ENCODE peak calls at places on chromosomes 1 and 21, in nine cellular contexts. E is NT2/D1, D is sigmoid colon, L is lower lobe of right lung, H is lung, S is MM.1S, Z is SK-N-SH, X is iPS DF 6.9, K is psoas muscle. F is an unnamed sample. For H3K27me3, the result is how much of the 10 kb centered on the place peaks cover.

GRCh38 chr1:58664881-58665280 is 35.0 kb downstream of the MYSM1 start:
- DNase-seq in E (no peak), D (no peak), L (no peak), H (no peak), S (no peak), Z (no peak), X (no peak), K (no peak), F (no peak)

GRCh38 chr1:8015809-8016165 is 10.3 kb downstream of the ERRFI1 start:
- DNase-seq in E (no peak), D (peak), L (no peak), H (no peak), S (no peak), Z (no peak), X (no peak), K (no peak), F (no peak)

GRCh38 chr1:66022904-66023620 is 230.4 kb downstream of the PDE4B start:
- DNase-seq in E (peak), D (no peak), L (no peak), H (no peak), S (peak), Z (no peak), X (no peak), K (no peak), F (peak)

GRCh38 chr21:43771199-43771675 is 4.9 kb downstream of the CSTB start:
- DNase-seq in E (no peak), D (no peak), L (no peak), H (no peak), S (no peak), Z (no peak), X (no peak), K (no peak), F (no peak)

GRCh38 chr1:223771814-223772770 is 59.8 kb downstream of the CAPN2 start:
- DNase-seq in E (peak), D (peak), L (peak), H (peak), S (peak), Z (no peak), X (no peak), K (no peak), F (peak)

GRCh38 chr1:234980224-234980656 is 148.4 kb downstream of the TOMM20 start:
- DNase-seq in E (no peak), D (no peak), L (no peak), H (no peak), S (no peak), Z (no peak), X (no peak), K (no peak), F (peak)

GRCh38 chr1:55064071-55064581 is 24.8 kb downstream of the PCSK9 start:
- DNase-seq in E (no peak), D (no peak), L (no peak), H (no peak), S (peak), Z (peak), X (no peak), K (no peak), F (peak)

GRCh38 chr1:101238681-101239094 is 1.9 kb downstream of the S1PR1 start:
- DNase-seq in E (peak), D (peak), L (peak), H (peak), S (peak), Z (peak), X (peak), K (peak), F (peak)

GRCh38 chr21:29145354-29145782 is 14.9 kb downstream of the MAP3K7CL start:
- DNase-seq in E (no peak), D (peak), L (no peak), H (no peak), S (no peak), Z (no peak), X (no peak), K (no peak), F (no peak)

GRCh38 chr1:78918157-78918556 is 88.4 kb downstream of the ADGRL4 start:
- DNase-seq in E (no peak), D (no peak), L (no peak), H (no peak), S (no peak), Z (no peak), X (no peak), K (no peak), F (no peak)

GRCh38 chr1:202248861-202249260 is 55.3 kb downstream of the LGR6 start:
- DNase-seq in E (no peak), D (peak), L (peak), H (no peak), S (no peak), Z (no peak), X (no peak), K (no peak), F (peak)

GRCh38 chr1:65812065-65812464 is 19.4 kb downstream of the PDE4B start:
- DNase-seq in E (peak), D (no peak), L (no peak), H (peak), S (peak), Z (no peak), X (no peak), K (no peak), F (peak)

GRCh38 chr1:201114245-201115131 is 2.3 kb upstream of the CACNA1S start:
- DNase-seq in E (peak), D (peak), L (peak), H (peak), S (peak), Z (peak), X (peak), K (peak), F (peak)
- H3K27me3 ChIP-seq in E (half or more), D (under half), L (under half), H (under half), S (under half), Z (under half), X (under half), K (under half), F (under half)

DNA sequence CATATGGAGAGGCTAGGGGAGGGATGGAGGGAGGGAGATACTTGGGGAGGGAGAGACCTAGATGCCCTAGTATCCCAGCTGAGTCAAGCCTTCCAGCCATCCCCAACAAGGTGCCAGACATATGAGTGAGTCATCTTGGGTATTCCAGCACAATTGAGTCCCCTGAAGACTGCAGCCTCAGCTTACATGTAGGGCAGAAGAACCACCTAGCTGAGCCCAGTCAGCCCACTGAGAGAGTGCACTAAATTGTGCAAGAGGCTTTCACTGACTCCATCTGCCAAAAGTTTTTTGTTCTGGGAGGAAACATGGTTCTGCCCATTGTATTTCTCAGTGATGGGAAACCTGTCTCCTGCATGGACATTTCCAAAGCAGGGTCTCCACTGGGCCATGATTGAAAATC is 76.4 kb downstream of the FOXD2 start:
- DNase-seq in E (no peak), D (no peak), L (no peak), H (no peak), S (no peak), Z (no peak), X (no peak), K (no peak), F (peak)
- H3K27me3 ChIP-seq in E (under half), D (under half), L (under half), H (under half), S (under half), Z (under half), X (under half), K (under half), F (under half)

GRCh38 chr1:93034397-93034796 is 44.7 kb upstream of the MTF2 start:
- DNase-seq in E (no peak), D (no peak), L (no peak), H (no peak), S (no peak), Z (no peak), X (no peak), K (no peak), F (no peak)
- H3K27me3 ChIP-seq in E (under half), D (under half), L (under half), H (under half), S (under half), Z (under half), X (under half), K (under half), F (under half)

GRCh38 chr1:22789356-22789994 is 78.8 kb downstream of the EPHB2 start:
- DNase-seq in E (no peak), D (no peak), L (no peak), H (no peak), S (no peak), Z (no peak), X (no peak), K (no peak), F (no peak)
- H3K27me3 ChIP-seq in E (under half), D (under half), L (under half), H (under half), S (half or more), Z (under half), X (under half), K (under half), F (under half)

GRCh38 chr1:160681891-160682140 is 29.8 kb downstream of the CD48 start:
- DNase-seq in E (no peak), D (no peak), L (no peak), H (no peak), S (no peak), Z (no peak), X (no peak), K (no peak), F (no peak)
- H3K27me3 ChIP-seq in E (under half), D (under half), L (under half), H (under half), S (under half), Z (under half), X (under half), K (under half), F (under half)

DNA sequence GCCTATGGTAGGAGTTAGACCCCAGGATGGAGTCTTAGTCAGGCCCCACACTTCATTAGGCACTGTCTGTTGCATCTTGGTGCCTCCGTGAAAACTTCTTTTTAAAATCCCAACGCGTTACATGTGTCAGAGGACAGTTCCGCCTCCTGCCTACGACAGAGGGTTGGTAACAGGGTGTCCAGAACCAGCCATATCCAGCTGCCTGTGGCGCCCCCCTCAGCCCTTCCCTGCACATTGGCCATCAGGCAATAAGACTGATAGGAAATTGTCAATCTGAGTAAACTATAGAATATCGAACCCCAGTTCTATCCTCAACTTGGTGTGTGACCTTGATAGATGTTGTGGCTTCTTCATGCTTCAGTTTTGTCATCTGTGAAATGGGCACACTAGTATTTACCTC is 108.6 kb upstream of the CSF3R start:
- DNase-seq in E (no peak), D (no peak), L (peak), H (no peak), S (no peak), Z (no peak), X (no peak), K (no peak), F (no peak)
- H3K27me3 ChIP-seq in E (under half), D (half or more), L (half or more), H (under half), S (half or more), Z (under half), X (under half), K (under half), F (under half)

GRCh38 chr1:53460666-53461328 is 1.6 kb downstream of the DMRTB1 start:
- DNase-seq in E (no peak), D (no peak), L (no peak), H (no peak), S (no peak), Z (no peak), X (no peak), K (no peak), F (no peak)

GRCh38 chr1:53458634-53459033 is 565 bp upstream of the DMRTB1 start:
- DNase-seq in E (no peak), D (no peak), L (no peak), H (no peak), S (no peak), Z (no peak), X (no peak), K (no peak), F (peak)

GRCh38 chr1:53460211-53460634 is 1.0 kb downstream of the DMRTB1 start:
- DNase-seq in E (no peak), D (no peak), L (no peak), H (no peak), S (no peak), Z (no peak), X (no peak), K (no peak), F (peak)

GRCh38 chr1:53461329-53462044 is 2.3 kb downstream of the DMRTB1 start:
- DNase-seq in E (no peak), D (no peak), L (no peak), H (no peak), S (no peak), Z (no peak), X (no peak), K (no peak), F (peak)

DNA sequence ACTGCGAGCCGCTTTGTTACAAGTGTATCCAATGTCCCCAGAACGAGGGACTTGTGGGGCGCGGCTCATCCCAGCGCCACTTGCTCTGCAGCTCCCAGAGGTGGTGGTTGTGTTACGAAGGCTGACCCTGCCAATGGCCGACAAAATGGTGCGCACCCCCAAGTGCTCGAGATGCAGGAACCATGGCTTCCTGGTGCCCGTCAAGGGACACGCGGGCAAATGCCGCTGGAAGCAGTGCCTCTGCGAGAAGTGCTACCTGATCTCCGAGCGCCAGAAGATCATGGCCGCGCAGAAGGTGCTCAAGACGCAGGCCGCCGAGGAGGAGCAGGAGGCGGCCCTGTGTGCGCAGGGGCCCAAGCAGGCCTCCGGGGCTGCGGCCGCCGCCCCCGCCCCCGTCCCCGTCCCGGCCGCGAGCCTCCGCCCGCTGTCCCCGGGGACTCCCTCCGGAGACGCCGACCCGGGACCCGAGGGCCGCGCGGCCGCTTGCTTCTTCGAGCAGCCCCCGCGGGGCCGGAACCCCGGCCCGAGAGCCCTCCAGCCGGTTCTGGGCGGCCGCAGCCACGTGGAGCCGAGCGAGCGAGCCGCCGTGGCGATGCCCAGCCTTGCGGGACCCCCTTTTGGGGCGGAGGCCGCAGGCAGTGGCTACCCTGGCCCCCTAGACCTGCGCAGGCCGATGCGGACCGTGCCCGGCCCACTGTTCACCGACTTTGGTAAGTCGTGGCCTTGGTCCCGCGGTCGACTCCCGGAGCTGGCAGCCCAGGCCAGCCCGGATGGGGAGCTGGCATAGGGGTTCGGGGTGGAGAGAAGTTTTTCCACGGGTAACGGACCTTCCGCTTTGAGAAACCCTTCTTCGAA is at the start of gene DMRTB1:
- DNase-seq in E (no peak), D (no peak), L (no peak), H (no peak), S (no peak), Z (no peak), X (no peak), K (no peak), F (peak)
- H3K27me3 ChIP-seq in E (under half), D (under half), L (under half), H (under half), S (under half), Z (under half), X (under half), K (under half), F (under half)

GRCh38 chr1:7014640-7014930 is 229.3 kb downstream of the CAMTA1 start:
- DNase-seq in E (no peak), D (no peak), L (no peak), H (no peak), S (no peak), Z (no peak), X (no peak), K (no peak), F (no peak)
- H3K27me3 ChIP-seq in E (under half), D (under half), L (under half), H (under half), S (under half), Z (under half), X (under half), K (under half), F (under half)

GRCh38 chr1:163813251-163813650 is 491.5 kb downstream of the NUF2 start:
- DNase-seq in E (no peak), D (no peak), L (no peak), H (no peak), S (no peak), Z (no peak), X (no peak), K (no peak), F (no peak)
- H3K27me3 ChIP-seq in E (under half), D (under half), L (under half), H (under half), S (under half), Z (under half), X (under half), K (under half), F (under half)

GRCh38 chr1:13583592-13583963 is at the start of gene PDPN:
- DNase-seq in E (peak), D (peak), L (no peak), H (no peak), S (no peak), Z (no peak), X (no peak), K (peak), F (peak)
- H3K27me3 ChIP-seq in E (under half), D (under half), L (under half), H (under half), S (under half), Z (half or more), X (under half), K (under half), F (under half)